ENCODE peak calls at places on chromosomes 3 and 15, in four cellular contexts. G is A549, F is SK-N-SH, Q is HepG2. R is an unnamed sample.
A peak's percentile ranks its signal among the peaks of the same experiment; 100 is the strongest.

GRCh38 chr3:53224026-53224425 is 31.8 kb downstream of the TKT start:
- DNase-seq in G (no peak), F (no peak), Q (no peak), R (no peak)

GRCh38 chr3:191813245-191813644 is 352.3 kb downstream of the PYDC2 start:
- DNase-seq in G (no peak), F (no peak), Q (no peak), R (no peak)

GRCh38 chr15:31328425-31328998 is 1.9 kb downstream of the KLF13 start:
- DNase-seq in G (peak; percentile 52), F (peak; percentile 72), Q (no peak), R (no peak)

GRCh38 chr3:48408823-48409281 is 21.0 kb downstream of the PLXNB1 start:
- DNase-seq in G (no peak), F (peak; percentile 24), Q (no peak), R (no peak)

GRCh38 chr3:115127208-115127607 is 19.9 kb downstream of the ZBTB20 start:
- DNase-seq in G (no peak), F (no peak), Q (no peak), R (no peak)

GRCh38 chr3:168249048-168249538 is 153.4 kb upstream of the GOLIM4 start:
- DNase-seq in G (peak; percentile 2), F (no peak), Q (no peak), R (no peak)

GRCh38 chr3:425094-425493 is 228.5 kb downstream of the CHL1 start:
- DNase-seq in G (no peak), F (peak; percentile 33), Q (no peak), R (no peak)

GRCh38 chr3:3180421-3180820 is 930 bp upstream of the CRBN start:
- DNase-seq in G (no peak), F (no peak), Q (no peak), R (no peak)

GRCh38 chr15:36136054-36136453 is 443.4 kb upstream of the CDIN1 start:
- DNase-seq in G (no peak), F (no peak), Q (no peak), R (no peak)

GRCh38 chr3:31343075-31343474 is 189.7 kb upstream of the STT3B start:
- DNase-seq in G (no peak), F (no peak), Q (no peak), R (no peak)

DNA sequence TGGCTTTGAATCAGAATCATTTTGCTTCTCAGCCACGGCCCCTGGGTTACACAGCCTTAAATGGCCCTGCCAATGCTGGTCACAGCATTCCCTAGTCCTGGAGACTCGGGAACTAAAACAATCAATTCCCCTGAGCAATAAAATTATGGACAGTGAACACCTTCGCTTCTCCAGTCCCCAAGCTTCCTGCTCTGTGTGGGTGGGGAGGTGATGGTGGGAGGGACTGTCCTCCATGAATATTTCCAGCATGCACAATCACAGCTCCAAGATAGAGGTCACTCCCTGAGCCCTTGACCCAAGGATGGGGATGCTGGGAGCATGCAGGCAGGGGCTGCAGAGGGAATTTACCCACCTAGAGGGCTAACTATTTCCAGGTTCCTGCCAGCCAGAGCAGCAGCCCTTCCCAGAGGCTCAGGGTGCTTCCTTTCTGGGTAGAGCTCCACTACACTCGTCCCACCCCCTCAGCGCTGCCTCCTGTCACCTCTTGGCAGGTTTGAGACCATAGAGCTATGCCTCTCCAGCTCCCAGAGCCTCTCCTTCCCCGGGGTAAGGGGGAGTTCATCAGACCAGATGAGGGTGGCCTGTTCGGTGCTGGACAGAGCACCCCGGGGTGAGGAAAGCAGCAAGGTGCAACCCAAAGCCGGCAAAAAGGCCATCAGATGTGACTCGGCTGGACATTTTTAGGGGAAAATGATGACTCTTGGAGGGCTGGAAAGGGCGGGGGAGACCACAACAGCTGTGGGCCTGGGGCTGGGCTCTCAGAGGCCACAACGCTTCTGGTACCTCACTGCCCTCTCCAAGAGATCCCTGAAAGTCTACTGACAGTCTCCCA is 14.5 kb upstream of the CCDC33 start:
- DNase-seq in G (no peak), F (no peak), Q (no peak), R (no peak)
- TF ChIP-seq REST in G (no peak), F (peak; percentile 85), Q (no peak), R (no peak)

DNA sequence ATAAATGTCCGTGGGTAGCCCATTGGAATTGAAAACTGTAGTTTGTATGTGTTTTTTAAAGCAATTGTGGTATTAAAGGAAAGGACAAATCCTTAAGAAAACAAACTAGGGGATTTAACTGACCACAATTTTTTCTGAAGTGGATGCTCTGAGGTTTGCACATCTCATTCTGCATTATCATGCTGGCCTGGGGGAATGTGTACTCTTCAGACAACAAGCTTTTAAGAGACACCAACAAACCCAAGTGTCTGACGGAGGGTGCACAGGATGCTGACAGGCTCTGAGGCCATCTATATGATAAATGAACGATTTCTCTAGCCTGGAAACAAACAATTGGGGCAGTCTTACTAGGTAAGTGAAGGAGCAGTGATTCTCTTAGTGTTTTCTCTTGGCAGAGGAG is 9.1 kb downstream of the LINS1 start:
- DNase-seq in G (no peak), F (no peak), Q (no peak), R (no peak)
- H3K9me3 ChIP-seq in G (peaks cover 23% of the 10 kb centered on the region), F (peaks cover 18% of the 10 kb centered on the region), Q (peaks cover 28% of the 10 kb centered on the region), R (peaks cover 18% of the 10 kb centered on the region)

GRCh38 chr15:73809728-73810501 is 56.8 kb upstream of the INSYN1 start:
- DNase-seq in G (no peak), F (peak; percentile 71), Q (no peak), R (no peak)

GRCh38 chr15:73805504-73806089 is 52.4 kb upstream of the INSYN1 start:
- DNase-seq in G (no peak), F (no peak), Q (no peak), R (no peak)

GRCh38 chr15:73804421-73804820 is 51.3 kb upstream of the INSYN1 start:
- DNase-seq in G (no peak), F (peak; percentile 62), Q (no peak), R (no peak)

GRCh38 chr15:73806698-73807483 is 53.7 kb upstream of the INSYN1 start:
- DNase-seq in G (no peak), F (no peak), Q (peak; percentile 83), R (no peak)

GRCh38 chr15:73807865-73808264 is 54.7 kb upstream of the INSYN1 start:
- DNase-seq in G (no peak), F (no peak), Q (no peak), R (no peak)
- TF ChIP-seq REST in G (no peak), F (no peak), Q (no peak), R (no peak)

DNA sequence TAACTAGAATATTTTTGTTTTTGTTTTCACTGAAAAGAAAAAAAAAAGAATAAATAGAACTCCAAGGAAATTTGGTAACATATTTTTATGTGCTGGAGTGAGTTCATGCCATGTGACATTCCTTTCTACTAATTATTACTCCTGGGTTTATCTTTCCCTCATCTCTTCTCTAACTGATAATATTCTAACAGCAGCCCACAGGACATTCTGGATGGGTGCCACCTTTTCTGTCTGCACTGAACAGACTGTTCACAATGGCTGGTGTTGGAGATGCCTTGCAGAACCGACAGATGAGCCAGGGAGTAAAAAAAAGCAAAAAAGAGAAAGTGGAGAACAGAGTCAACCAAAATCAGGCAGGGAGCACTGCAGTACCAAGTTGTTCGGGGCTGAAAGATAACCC is 151.3 kb downstream of the OR4M2 start:
- DNase-seq in G (no peak), F (no peak), Q (no peak), R (no peak)
- H3K9me3 ChIP-seq in G (peaks cover 26% of the 10 kb centered on the region), F (no peaks in the 10 kb centered on the region), Q (no peaks in the 10 kb centered on the region), R (peaks cover 45% of the 10 kb centered on the region)

GRCh38 chr3:120093923-120094775 is at the start of gene GSK3B:
- DNase-seq in G (peak; percentile 37), F (peak; percentile 90), Q (peak; percentile 48), R (peak; percentile 99)
- TF ChIP-seq REST in G (no peak), F (peak; percentile 3), Q (no peak), R (no peak)

GRCh38 chr3:16300881-16301359 is 35.9 kb downstream of the OXNAD1 start:
- DNase-seq in G (no peak), F (no peak), Q (no peak), R (no peak)
- H3K9me3 ChIP-seq in G (peaks cover 5% of the 10 kb centered on the region), F (peaks cover 4% of the 10 kb centered on the region), Q (no peaks in the 10 kb centered on the region), R (no peaks in the 10 kb centered on the region)

GRCh38 chr15:73697033-73697467 is 12.9 kb downstream of the CD276 start:
- DNase-seq in G (no peak), F (peak; percentile 84), Q (no peak), R (no peak)
- TF ChIP-seq REST in G (no peak), F (peak; percentile 35), Q (no peak), R (no peak)

DNA sequence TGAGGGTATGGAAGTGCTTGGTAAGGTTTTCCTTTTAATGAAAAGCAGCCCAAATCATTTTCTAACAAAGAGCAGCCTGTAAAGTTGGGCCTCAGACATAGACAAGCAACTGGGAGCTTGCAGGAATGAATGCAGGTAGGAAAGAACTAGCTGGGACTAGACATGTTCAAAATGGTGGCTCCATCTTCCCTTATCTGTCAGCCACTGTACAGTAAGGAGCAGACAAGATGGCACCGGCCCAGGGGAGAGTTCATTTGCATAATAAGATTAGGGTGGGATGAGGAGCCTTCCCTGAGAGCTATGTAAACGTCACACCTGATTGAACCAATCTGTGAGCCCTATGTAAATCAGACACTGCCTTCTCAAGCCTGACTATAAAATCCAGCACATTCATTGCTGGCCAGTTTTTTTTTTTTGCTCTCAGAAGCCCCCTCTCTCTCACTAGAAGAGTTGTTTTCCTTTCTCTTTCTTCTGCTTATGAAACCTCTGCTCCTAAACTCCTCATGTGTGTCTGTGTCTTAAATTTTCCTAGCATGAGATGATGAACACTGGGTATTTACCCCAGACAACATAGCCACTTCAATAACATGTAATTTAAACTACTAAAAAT is 59.8 kb upstream of the GK5 start:
- DNase-seq in G (no peak), F (no peak), Q (no peak), R (no peak)
- H3K9me3 ChIP-seq in G (peaks cover 27% of the 10 kb centered on the region), F (no peaks in the 10 kb centered on the region), Q (peaks cover 25% of the 10 kb centered on the region), R (peaks cover 21% of the 10 kb centered on the region)

R was measured in HCT116.